ENCODE peak calls at places on chromosomes 1 and 21, in six cellular contexts. U is heart left ventricle; I is psoas muscle; L is dorsolateral prefrontal cortex; P is CD8-positive, alpha-beta T cell; A is cardiac muscle cell. N is an unnamed sample.

GRCh38 chr1:58155418-58156123 is 391.0 kb downstream of the OMA1 start:
- DNase-seq in A (peak; percentile 11), L (no peak), I (no peak), P (no peak), U (peak; percentile 64), N (no peak)

GRCh38 chr1:230509281-230509977 is 83.3 kb upstream of the PGBD5 start:
- DNase-seq in U (no peak), P (no peak), I (peak; percentile 55), A (peak; percentile 79), L (no peak), N (peak; percentile 38)

GRCh38 chr21:42299324-42300044 is 15.7 kb downstream of the TFF3 start:
- DNase-seq in I (peak; percentile 72), L (peak; percentile 27), A (peak; percentile 30), P (no peak), U (peak; percentile 67), N (no peak)

GRCh38 chr21:28427356-28428022 is 565.2 kb downstream of the LTN1 start:
- DNase-seq in A (peak; percentile 47), L (no peak), P (no peak), U (no peak), I (no peak), N (no peak)

GRCh38 chr1:42240964-42241755 is 76.6 kb upstream of the GUCA2A start:
- DNase-seq in I (no peak), A (peak; percentile 35), U (no peak), L (no peak), P (no peak), N (no peak)

GRCh38 chr1:217524787-217525520 is 105.9 kb downstream of the GPATCH2 start:
- DNase-seq in P (no peak), U (no peak), I (no peak), L (no peak), A (peak; percentile 54), N (no peak)

GRCh38 chr1:67536957-67537646 is 106.9 kb upstream of the SERBP1 start:
- DNase-seq in P (no peak), I (no peak), A (no peak), L (no peak), U (peak; percentile 47), N (no peak)

GRCh38 chr1:920008-920407 is 3.7 kb upstream of the SAMD11 start:
- DNase-seq in P (no peak), U (no peak), I (peak; percentile 44), A (no peak), L (no peak), N (no peak)

GRCh38 chr1:35567947-35568558 is 5.1 kb upstream of the TFAP2E start:
- DNase-seq in A (no peak), L (no peak), P (no peak), I (no peak), U (no peak), N (no peak)

GRCh38 chr21:46084709-46085108 is 13.2 kb upstream of the COL6A2 start:
- DNase-seq in A (no peak), U (peak; percentile 34), P (no peak), L (no peak), I (peak; percentile 45), N (no peak)

GRCh38 chr1:46528297-46528955 is 23.0 kb downstream of the KNCN start:
- DNase-seq in U (no peak), A (peak; percentile 51), I (no peak), L (no peak), P (no peak), N (no peak)

GRCh38 chr1:51264470-51264869 is 28.4 kb downstream of the RNF11 start:
- DNase-seq in P (no peak), L (no peak), I (no peak), U (peak; percentile 47), A (peak; percentile 89), N (peak; percentile 87)

GRCh38 chr1:221264848-221265247 is 385.6 kb downstream of the HLX start:
- DNase-seq in P (no peak), U (no peak), L (no peak), I (no peak), A (no peak), N (no peak)

GRCh38 chr1:113684153-113684541 is 75.1 kb downstream of the PHTF1 start:
- DNase-seq in U (peak; percentile 72), I (peak; percentile 70), A (peak; percentile 65), P (no peak), L (no peak), N (no peak)

GRCh38 chr1:155254228-155254713 is 1.0 kb downstream of the ENTREP3 start:
- DNase-seq in A (no peak), I (no peak), L (no peak), P (no peak), U (no peak), N (no peak)

GRCh38 chr1:155253797-155254196 is 1.5 kb downstream of the ENTREP3 start:
- DNase-seq in I (no peak), L (no peak), A (no peak), P (no peak), U (no peak), N (no peak)

GRCh38 chr1:155254714-155255242 is 505 bp downstream of the ENTREP3 start:
- DNase-seq in A (no peak), P (no peak), U (peak; percentile 55), I (peak; percentile 71), L (no peak), N (no peak)

GRCh38 chr1:155256101-155256852 is 994 bp upstream of the ENTREP3 start:
- DNase-seq in L (no peak), U (no peak), A (no peak), I (no peak), P (no peak), N (no peak)

GRCh38 chr1:155255243-155256100 is at the start of gene ENTREP3:
- DNase-seq in L (peak; percentile 92), I (peak; percentile 93), P (peak; percentile 46), A (peak; percentile 89), U (peak; percentile 92), N (no peak)
- TF ChIP-seq CTCF in L (no peak), I (no peak), P (no peak), A (no peak), U (no peak), N (peak; percentile 10)

GRCh38 chr1:210293191-210293607 is 35.5 kb upstream of the HHAT start:
- DNase-seq in I (peak; percentile 74), A (peak; percentile 92), U (peak; percentile 84), L (no peak), P (no peak), N (peak; percentile 79)

GRCh38 chr1:210289248-210289647 is 39.5 kb upstream of the HHAT start:
- DNase-seq in A (no peak), P (no peak), I (no peak), L (no peak), U (no peak), N (no peak)

GRCh38 chr1:210291088-210291487 is 37.6 kb upstream of the HHAT start:
- DNase-seq in I (no peak), U (no peak), L (no peak), P (no peak), A (peak; percentile 21), N (no peak)

GRCh38 chr1:210292276-210292851 is 36.3 kb upstream of the HHAT start:
- DNase-seq in P (no peak), I (peak; percentile 79), U (peak; percentile 73), L (peak; percentile 56), A (no peak), N (no peak)

DNA sequence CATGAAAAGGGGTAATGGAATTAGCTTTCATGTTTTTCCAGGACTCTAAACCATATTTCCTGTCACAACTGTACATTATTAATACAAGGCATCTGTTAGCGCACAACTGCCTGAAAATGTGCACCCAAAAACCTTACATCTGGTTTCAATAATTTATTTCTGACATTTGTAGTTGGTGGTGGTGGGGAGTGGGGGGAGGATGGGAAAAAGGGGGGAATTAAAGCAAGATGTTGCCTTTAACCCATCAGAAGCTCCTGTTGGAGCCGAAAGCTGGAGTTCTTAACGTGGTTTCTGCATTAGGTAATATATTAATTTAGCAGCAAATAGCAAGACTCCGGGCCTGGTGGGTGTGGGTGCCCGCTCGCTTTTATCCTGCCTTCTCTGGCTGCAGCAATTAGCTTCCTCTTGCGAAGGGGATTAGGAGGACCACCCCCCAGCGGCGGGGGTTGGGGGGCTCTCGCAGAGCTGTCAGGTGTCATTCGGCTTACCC is 36.9 kb upstream of the HHAT start:
- DNase-seq in U (peak; percentile 36), L (no peak), I (no peak), P (no peak), A (peak; percentile 40), N (peak; percentile 74)
- H3K4me3 ChIP-seq in U (peak overlapping the region; percentile 60), L (peak overlapping the region; percentile 58), I (peak overlapping the region; percentile 69), P (no peak overlapping the region), A (peak overlapping the region; percentile 24), N (peak overlapping the region; percentile 37)

DNA sequence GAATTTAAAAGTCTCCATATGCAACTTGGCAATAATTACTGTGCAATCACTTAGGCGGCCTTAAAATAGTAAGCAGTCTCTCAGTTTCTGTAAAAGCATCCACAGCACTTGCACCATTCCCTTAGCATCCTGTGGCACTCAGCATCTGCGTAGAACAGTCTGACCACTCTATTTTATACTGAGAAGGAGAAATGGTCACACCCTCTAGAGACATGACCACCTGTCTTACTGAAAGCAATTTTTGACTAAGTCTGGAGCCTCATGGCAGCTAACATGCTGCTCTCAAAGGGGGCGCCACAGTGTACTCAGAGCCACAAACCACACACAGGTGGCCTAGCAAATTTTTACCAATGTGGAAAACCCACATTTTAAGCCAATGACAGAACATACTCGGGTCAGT is 62.0 kb downstream of the KCNK1 start:
- DNase-seq in P (no peak), L (no peak), I (no peak), U (no peak), A (no peak), N (no peak)
- TF ChIP-seq CTCF in P (no peak), L (no peak), I (no peak), U (no peak), A (no peak), N (no peak)

GRCh38 chr1:99669821-99670220 is 23.9 kb downstream of the PALMD start:
- DNase-seq in I (no peak), A (no peak), L (no peak), U (no peak), P (no peak), N (no peak)
- H3K4me3 ChIP-seq in I (no peak overlapping the region), A (no peak overlapping the region), L (no peak overlapping the region), U (no peak overlapping the region), P (no peak overlapping the region), N (no peak overlapping the region)

DNA sequence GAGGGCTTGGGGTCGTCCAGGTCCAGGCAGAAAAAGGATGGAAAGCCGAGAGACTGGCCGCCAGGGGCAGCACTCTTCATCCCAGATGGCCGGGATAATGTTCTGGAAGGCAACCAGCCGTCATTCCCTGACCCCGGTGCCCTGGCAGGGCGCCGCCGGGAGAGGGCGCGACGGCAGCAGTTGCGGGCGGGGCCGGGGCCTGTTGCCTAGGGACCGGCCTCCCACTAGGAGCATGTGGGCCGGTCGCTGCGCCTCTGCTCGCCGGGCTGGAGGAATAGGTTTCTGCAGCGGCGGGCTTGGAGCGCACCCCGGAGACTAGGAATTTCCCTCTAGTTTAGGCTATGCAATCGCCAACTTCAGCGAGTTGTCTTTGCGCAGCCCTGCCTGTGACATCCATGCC is 11.0 kb downstream of the DMRTB1 start:
- DNase-seq in U (peak; percentile 80), I (peak; percentile 83), L (peak; percentile 48), P (no peak), A (peak; percentile 92), N (peak; percentile 13)
- TF ChIP-seq CTCF in U (peak; percentile 47), I (peak; percentile 47), L (peak; percentile 60), P (no peak), A (peak; percentile 89), N (peak; percentile 67)

GRCh38 chr21:34930971-34931370 is 118.1 kb downstream of the RUNX1 start:
- DNase-seq in P (no peak), L (no peak), I (no peak), A (no peak), U (no peak), N (no peak)
- H3K4me3 ChIP-seq in P (no peak overlapping the region), L (no peak overlapping the region), I (no peak overlapping the region), A (no peak overlapping the region), U (no peak overlapping the region), N (no peak overlapping the region)

N was measured in AG09309.